ENCODE peak calls at places on chromosomes 6 and 20, in six cellular contexts. Z is AG04450, A is neural crest cell, F is HFFc6, W is astrocyte of the spinal cord, V is psoas muscle. L is an unnamed sample.

GRCh38 chr6:154298297-154298696 is 58.3 kb downstream of the IPCEF1 start:
- DNase-seq in F (peak; percentile 26), V (no peak), W (peak; percentile 66), Z (no peak), A (no peak), L (no peak)

GRCh38 chr6:131960371-131961133 is 9.4 kb upstream of the CCN2 start:
- DNase-seq in V (no peak), W (no peak), Z (no peak), F (peak; percentile 16), A (no peak), L (no peak)

GRCh38 chr20:44035924-44036323 is 121.3 kb downstream of the TOX2 start:
- DNase-seq in V (no peak), Z (no peak), W (no peak), F (no peak), A (no peak), L (peak; percentile 66)

GRCh38 chr6:33576668-33577067 is 3.4 kb downstream of the BAK1 start:
- DNase-seq in V (no peak), F (no peak), A (no peak), Z (no peak), W (no peak), L (no peak)

GRCh38 chr20:56440346-56441007 is 27.9 kb upstream of the RTF2 start:
- DNase-seq in A (no peak), F (no peak), W (peak; percentile 48), V (no peak), Z (no peak), L (no peak)

GRCh38 chr20:43404880-43405279 is 52.8 kb upstream of the SRSF6 start:
- DNase-seq in W (no peak), Z (no peak), V (no peak), A (no peak), F (no peak), L (peak; percentile 25)

GRCh38 chr6:43310137-43310536 is 1.5 kb upstream of the CRIP3 start:
- DNase-seq in F (no peak), V (no peak), Z (no peak), A (no peak), W (no peak), L (no peak)

GRCh38 chr6:65259080-65259479 is 447.9 kb downstream of the EYS start:
- DNase-seq in F (no peak), A (no peak), Z (peak; percentile 0), V (no peak), W (peak; percentile 69), L (no peak)

GRCh38 chr6:15036690-15037245 is 209.1 kb upstream of the JARID2 start:
- DNase-seq in F (no peak), V (peak; percentile 79), A (no peak), Z (no peak), W (no peak), L (no peak)

GRCh38 chr6:95230071-95230740 is 347.1 kb upstream of the MANEA start:
- DNase-seq in V (no peak), Z (no peak), A (no peak), W (no peak), F (no peak), L (no peak)

GRCh38 chr6:29744621-29745020 is 21.4 kb downstream of the HLA-F start:
- DNase-seq in A (no peak), V (no peak), F (no peak), Z (no peak), W (no peak), L (no peak)

GRCh38 chr6:156776470-156776840 is 723 bp upstream of the ARID1B start:
- DNase-seq in F (peak; percentile 22), W (peak; percentile 48), V (no peak), A (no peak), Z (no peak), L (no peak)

GRCh38 chr6:3088446-3088845 is 20.2 kb downstream of the RIPK1 start:
- DNase-seq in F (no peak), W (peak; percentile 49), V (peak; percentile 45), A (no peak), Z (no peak), L (no peak)

GRCh38 chr6:170156448-170157375 is 134.2 kb downstream of the DLL1 start:
- DNase-seq in W (no peak), F (no peak), A (no peak), V (no peak), Z (no peak), L (no peak)

GRCh38 chr20:13525225-13525940 is 113.3 kb downstream of the TASP1 start:
- DNase-seq in Z (peak; percentile 85), F (peak; percentile 95), W (peak; percentile 81), A (no peak), V (no peak), L (no peak)

GRCh38 chr6:90237350-90237990 is 59.2 kb downstream of the BACH2 start:
- DNase-seq in A (no peak), W (no peak), V (no peak), Z (no peak), F (no peak), L (no peak)

DNA sequence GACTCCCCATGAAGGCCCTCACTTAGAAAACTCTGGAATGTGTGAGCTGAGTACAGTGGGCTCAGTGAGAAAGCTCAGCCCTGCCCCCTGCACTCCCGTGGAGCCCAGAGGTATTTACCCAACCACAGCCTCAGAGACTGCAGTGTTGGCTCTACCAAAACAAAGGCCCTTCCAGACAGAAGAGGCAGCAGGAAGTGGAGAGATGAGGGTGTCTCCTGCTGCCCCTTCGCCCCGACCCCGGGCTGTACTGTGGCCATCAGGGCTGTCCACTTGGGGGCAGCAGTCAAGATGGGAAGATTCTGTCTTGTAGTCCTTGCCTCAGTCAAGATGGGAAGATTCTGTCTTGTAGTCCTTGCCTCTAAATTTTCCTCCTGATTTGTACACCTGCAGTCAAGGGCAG is 341.3 kb downstream of the TAF4 start:
- DNase-seq in F (no peak), W (peak; percentile 15), A (no peak), Z (no peak), V (no peak), L (no peak)
- TF ChIP-seq CTCF in F (peak; percentile 52), W (peak; percentile 46), A (peak; percentile 51), Z (peak; percentile 45), V (no peak), L (peak; percentile 21)

DNA sequence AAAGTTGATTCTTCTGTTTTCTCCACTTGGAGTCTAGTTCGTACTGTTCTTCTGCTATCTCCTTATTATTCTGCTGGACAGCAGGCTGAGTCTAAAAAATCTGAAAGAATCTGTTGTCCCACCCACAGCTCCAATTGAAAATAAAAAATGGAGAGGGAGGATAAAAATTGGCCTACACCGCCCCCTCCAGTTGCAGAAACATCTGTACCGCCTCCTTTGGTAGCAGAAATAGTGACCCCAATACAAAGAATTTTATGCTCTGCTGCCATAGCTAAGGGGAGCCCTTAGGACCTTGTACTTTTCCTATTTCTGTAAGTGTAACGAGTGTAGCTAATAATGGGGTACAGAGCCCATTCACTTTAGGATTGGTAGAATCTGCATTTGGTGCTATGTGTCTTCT is 4.9 kb upstream of the FKBP1A start:
- DNase-seq in V (no peak), W (no peak), A (no peak), F (no peak), Z (no peak), L (no peak)
- TF ChIP-seq CTCF in V (no peak), W (peak; percentile 27), A (no peak), F (peak; percentile 49), Z (peak; percentile 33), L (peak; percentile 28)

GRCh38 chr6:104995989-104996617 is 39.2 kb downstream of the LIN28B start:
- DNase-seq in F (peak; percentile 6), W (peak; percentile 38), A (no peak), V (no peak), Z (no peak), L (no peak)
- TF ChIP-seq CTCF in F (peak; percentile 59), W (no peak), A (no peak), V (no peak), Z (no peak), L (peak; percentile 60)

DNA sequence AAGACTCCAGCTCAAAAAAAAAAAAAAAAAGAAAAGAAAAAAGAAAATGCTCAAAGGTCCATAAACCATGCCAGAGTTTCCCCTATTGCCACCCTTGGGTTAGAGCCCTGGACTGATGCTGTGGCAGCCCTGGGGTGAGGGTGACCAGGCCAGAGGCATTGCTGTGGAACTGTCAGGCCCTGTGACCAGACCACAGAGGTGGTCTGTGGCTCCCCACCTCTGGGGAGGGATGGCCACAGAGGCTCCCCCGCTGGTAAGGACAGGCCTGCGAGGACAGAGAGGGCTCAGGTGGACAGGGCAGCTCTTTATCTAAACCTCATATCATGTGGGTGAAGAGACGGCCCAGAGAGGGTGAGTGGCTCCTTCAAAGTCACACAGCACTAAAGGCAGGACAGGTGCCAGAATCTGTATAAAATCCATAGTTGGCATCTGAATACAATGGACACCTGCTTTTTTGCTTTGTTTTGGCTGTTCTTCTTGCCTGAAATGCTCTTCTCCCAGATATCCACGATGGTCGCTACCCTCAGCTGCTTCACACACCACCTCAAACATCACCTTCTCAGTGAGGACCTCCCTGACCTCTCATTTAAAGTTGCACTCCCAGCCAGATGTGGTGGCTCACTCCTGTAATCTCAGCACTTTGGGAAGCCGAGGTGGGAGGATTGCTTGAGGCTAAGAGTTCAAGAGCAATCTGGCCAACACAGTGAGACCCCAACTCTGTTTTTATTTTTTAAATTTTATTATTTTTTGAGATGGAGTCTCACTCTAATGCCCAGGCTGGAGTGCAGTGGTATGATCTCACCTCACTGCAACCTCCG is 22.5 kb upstream of the SPDEF start:
- DNase-seq in A (no peak), Z (no peak), V (no peak), F (no peak), W (no peak), L (no peak)
- TF ChIP-seq CTCF in A (no peak), Z (no peak), V (no peak), F (no peak), W (no peak), L (no peak)

GRCh38 chr6:167274270-167274669 is 16.8 kb upstream of the UNC93A start:
- DNase-seq in F (no peak), Z (no peak), W (no peak), A (no peak), V (no peak), L (no peak)

GRCh38 chr6:167276772-167277533 is 14.2 kb upstream of the UNC93A start:
- DNase-seq in A (no peak), W (no peak), Z (no peak), F (no peak), V (no peak), L (peak; percentile 77)

GRCh38 chr6:167275001-167275400 is 16.1 kb upstream of the UNC93A start:
- DNase-seq in A (no peak), V (no peak), W (no peak), Z (no peak), F (no peak), L (no peak)

GRCh38 chr6:167272618-167273379 is 18.3 kb upstream of the UNC93A start:
- DNase-seq in Z (no peak), A (no peak), W (no peak), F (no peak), V (no peak), L (no peak)

GRCh38 chr6:167275436-167275835 is 15.7 kb upstream of the UNC93A start:
- DNase-seq in A (no peak), V (no peak), F (no peak), Z (no peak), W (no peak), L (no peak)
- TF ChIP-seq CTCF in A (no peak), V (no peak), F (no peak), Z (no peak), W (no peak), L (no peak)